ENCODE peak calls at places on chromosomes 13 and 19, in seven cellular contexts. D, Z, E, A, X, S and U are unnamed samples.

GRCh38 chr19:41310031-41310831 is at the start of gene CCDC97:
- DNase-seq in S (peak; percentile 93), Z (peak; percentile 87), D (peak; percentile 92), X (peak; percentile 89), A (peak; percentile 75), E (peak; percentile 90), U (peak; percentile 76)

GRCh38 chr19:2845107-2845506 is 3.8 kb downstream of the ZNF555 start:
- DNase-seq in Z (no peak), X (no peak), S (no peak), D (no peak), E (no peak), A (no peak), U (no peak)

GRCh38 chr19:34994643-34995471 is 5.3 kb upstream of the GRAMD1A start:
- DNase-seq in X (no peak), S (no peak), E (no peak), Z (no peak), A (no peak), D (no peak), U (no peak)

GRCh38 chr19:30111051-30111450 is 169.0 kb downstream of the URI1 start:
- DNase-seq in A (no peak), Z (no peak), X (no peak), E (no peak), D (no peak), S (no peak), U (no peak)

GRCh38 chr13:94033830-94034642 is 445.4 kb downstream of the DCT start:
- DNase-seq in E (no peak), S (no peak), A (no peak), D (no peak), Z (no peak), X (no peak), U (no peak)

GRCh38 chr19:1410136-1410786 is 2.9 kb downstream of the DAZAP1 start:
- DNase-seq in D (no peak), Z (no peak), E (no peak), S (no peak), X (no peak), A (no peak), U (no peak)

GRCh38 chr13:44237276-44237767 is 136.3 kb upstream of the SERP2 start:
- DNase-seq in A (peak; percentile 35), S (no peak), D (no peak), Z (no peak), X (no peak), E (peak; percentile 80), U (no peak)

GRCh38 chr19:55094456-55095259 is 19.0 kb downstream of the EPS8L1 start:
- DNase-seq in X (peak; percentile 84), A (no peak), Z (no peak), S (peak; percentile 6), D (peak; percentile 48), E (peak; percentile 48), U (no peak)

GRCh38 chr13:92761710-92762109 is 464.9 kb upstream of the GPC6 start:
- DNase-seq in D (no peak), Z (no peak), E (no peak), A (no peak), X (no peak), S (no peak), U (no peak)

GRCh38 chr19:33530842-33531241 is 9.3 kb upstream of the PEPD start:
- DNase-seq in X (no peak), D (no peak), Z (no peak), S (no peak), A (no peak), E (no peak), U (no peak)

GRCh38 chr13:83895994-83896580 is 13.8 kb upstream of the SLITRK1 start:
- DNase-seq in E (no peak), S (no peak), Z (no peak), A (no peak), D (no peak), X (no peak), U (no peak)

GRCh38 chr13:78977311-78977710 is 318.4 kb upstream of the OBI1 start:
- DNase-seq in A (no peak), S (no peak), E (no peak), X (no peak), Z (no peak), D (no peak), U (no peak)

GRCh38 chr13:78976696-78977095 is 317.7 kb upstream of the OBI1 start:
- DNase-seq in A (no peak), E (no peak), S (no peak), Z (no peak), X (no peak), D (no peak), U (no peak)

GRCh38 chr13:78979349-78979748 is 320.4 kb upstream of the OBI1 start:
- DNase-seq in Z (no peak), A (no peak), X (no peak), D (no peak), S (no peak), E (no peak), U (no peak)

GRCh38 chr13:78981913-78982312 is 323.0 kb upstream of the OBI1 start:
- DNase-seq in E (no peak), Z (no peak), S (no peak), X (no peak), D (no peak), A (no peak), U (no peak)

GRCh38 chr13:78978381-78978998 is 319.5 kb upstream of the OBI1 start:
- DNase-seq in A (peak; percentile 52), D (peak; percentile 13), S (peak; percentile 20), Z (peak; percentile 33), X (no peak), E (no peak), U (no peak)
- TF ChIP-seq CTCF in A (peak; percentile 76), D (peak; percentile 87), S (peak; percentile 52), Z (peak; percentile 41), X (peak; percentile 80), E (peak; percentile 62), U (peak; percentile 90)

GRCh38 chr19:46661020-46661731 is at the start of gene DACT3:
- DNase-seq in D (peak; percentile 97), Z (peak; percentile 100), A (peak; percentile 98), E (peak; percentile 100), X (peak; percentile 100), S (peak; percentile 99), U (peak; percentile 100)
- TF ChIP-seq CTCF in D (no peak), Z (no peak), A (no peak), E (no peak), X (no peak), S (no peak), U (no peak)

GRCh38 chr19:42479736-42480135 is 37.0 kb upstream of the CXCL17 start:
- DNase-seq in D (no peak), X (no peak), Z (no peak), A (no peak), E (no peak), S (no peak), U (no peak)
- TF ChIP-seq CTCF in D (no peak), X (no peak), Z (no peak), A (no peak), E (no peak), S (no peak), U (no peak)

DNA sequence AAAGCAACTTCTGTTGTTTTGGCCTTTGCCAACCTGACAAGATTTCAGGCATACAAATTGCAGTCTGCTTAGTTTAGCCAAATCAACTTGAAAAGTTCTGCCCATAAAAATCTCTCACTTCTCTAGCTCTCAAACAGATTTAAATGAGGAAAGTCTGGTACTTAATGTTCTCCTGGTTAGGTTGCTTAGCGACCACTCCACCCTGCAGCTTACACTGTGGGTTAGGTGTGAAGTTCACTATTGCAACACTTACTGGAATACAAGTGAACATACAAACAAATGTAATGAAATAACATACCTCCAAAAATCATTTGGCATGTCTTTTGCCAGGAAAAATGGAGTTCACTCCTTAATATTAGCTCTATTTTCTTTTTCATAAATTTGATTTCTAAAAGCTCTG is 178.7 kb upstream of the PCDH9 start:
- DNase-seq in D (no peak), Z (no peak), X (no peak), A (no peak), S (no peak), E (no peak), U (no peak)
- TF ChIP-seq CTCF in D (no peak), Z (no peak), X (no peak), A (no peak), S (no peak), E (no peak), U (no peak)

DNA sequence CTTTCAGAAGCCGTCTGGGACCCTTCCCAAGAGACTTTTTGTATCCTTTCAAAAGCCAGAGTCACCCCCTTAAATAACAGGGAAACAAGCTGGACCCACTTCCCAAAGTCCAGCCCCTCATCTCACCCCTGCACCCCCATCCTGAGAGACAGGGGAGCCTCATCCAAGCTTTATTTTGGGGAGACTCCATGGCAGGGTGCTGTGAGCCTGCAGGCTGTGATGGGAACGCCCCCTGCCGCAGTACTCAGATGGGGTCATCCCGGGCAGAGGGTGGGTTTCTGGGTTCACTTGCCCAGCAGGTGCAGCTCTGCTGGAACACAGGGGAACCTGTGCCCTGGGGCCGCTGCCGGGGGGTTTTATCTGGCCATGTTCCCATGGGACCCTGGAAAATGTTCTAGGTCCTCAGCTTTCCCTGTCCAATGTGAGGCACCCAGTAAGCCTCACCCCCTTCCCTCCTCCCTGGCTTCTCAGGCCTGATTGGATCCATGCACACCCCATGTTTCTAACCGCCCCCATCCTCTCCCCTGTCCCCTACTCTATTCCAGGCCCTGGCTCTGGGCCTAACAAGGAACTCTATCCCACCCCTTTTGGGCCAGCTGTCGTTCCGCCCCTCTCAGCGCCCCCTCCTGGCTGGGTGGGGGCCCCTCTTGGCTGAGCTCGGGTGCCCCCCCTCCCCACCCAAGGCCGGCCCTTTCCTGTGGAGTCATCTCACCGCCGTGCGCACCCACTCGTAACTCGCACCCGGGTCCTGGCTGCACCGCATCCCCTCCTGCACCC is 1.0 kb downstream of the HIF3A start:
- DNase-seq in D (no peak), S (peak; percentile 55), X (no peak), A (no peak), E (peak; percentile 81), Z (no peak), U (no peak)
- TF ChIP-seq CTCF in D (no peak), S (no peak), X (peak; percentile 48), A (no peak), E (peak; percentile 15), Z (no peak), U (no peak)

DNA sequence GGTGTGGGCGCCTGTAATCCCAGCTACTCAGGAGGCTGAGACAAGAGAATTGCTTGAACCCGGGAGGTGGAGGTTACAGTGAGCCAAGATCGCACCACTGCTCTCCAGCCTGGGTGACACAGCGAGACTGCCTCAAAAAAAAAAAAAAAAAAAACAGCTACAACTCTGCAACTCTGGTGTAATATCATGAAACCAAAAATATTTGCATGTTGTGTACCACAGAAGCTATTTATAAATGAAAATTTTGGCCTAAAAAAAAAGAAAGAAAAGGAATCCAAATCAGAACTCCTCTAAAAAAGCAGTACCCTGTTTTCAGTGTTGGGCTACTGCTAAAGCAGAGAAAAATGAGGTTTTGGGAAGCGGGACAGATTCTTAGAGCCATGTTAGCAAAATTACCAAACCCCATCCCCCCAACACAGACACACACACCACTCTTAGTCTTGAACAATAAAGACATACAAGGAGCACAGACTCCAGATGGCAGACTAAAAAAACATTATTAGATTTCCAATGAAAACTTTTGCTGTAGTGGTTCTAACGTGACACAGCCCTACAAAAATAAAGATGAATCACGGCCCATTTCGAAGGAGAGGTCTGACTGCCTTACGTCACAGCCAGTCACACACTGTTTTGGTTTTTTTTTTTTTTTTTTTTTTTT is 51.5 kb downstream of the INSR start:
- DNase-seq in Z (no peak), A (peak; percentile 56), S (no peak), E (no peak), X (no peak), D (no peak), U (no peak)
- TF ChIP-seq CTCF in Z (no peak), A (no peak), S (no peak), E (no peak), X (no peak), D (no peak), U (no peak)

GRCh38 chr13:23175920-23176319 is 4.9 kb upstream of the SGCG start:
- DNase-seq in X (no peak), Z (no peak), A (no peak), S (no peak), E (no peak), D (no peak), U (no peak)
- TF ChIP-seq CTCF in X (peak; percentile 67), Z (no peak), A (peak; percentile 16), S (no peak), E (no peak), D (no peak), U (peak; percentile 59)